ENCODE peak calls at places on chromosomes 7 and 10, in five cellular contexts. B is fibroblast of the aortic adventitia, M is AG04450, X is HFFc6, L is right lobe of liver. A is an unnamed sample.

GRCh38 chr7:44823266-44823781 is 24.6 kb downstream of the H2AZ2 start:
- DNase-seq in L (no peak), B (no peak), M (no peak), X (no peak), A (no peak)

GRCh38 chr10:117306674-117307073 is 65.8 kb downstream of the SLC18A2 start:
- DNase-seq in B (no peak), M (no peak), L (no peak), X (no peak), A (no peak)

GRCh38 chr7:44080118-44080517 is 2.2 kb downstream of the POLM start:
- DNase-seq in M (no peak), B (no peak), L (no peak), X (no peak), A (no peak)

GRCh38 chr10:47022311-47023131 is 111.3 kb downstream of the PTPN20 start:
- DNase-seq in L (peak; percentile 10), X (no peak), B (no peak), M (no peak), A (peak; percentile 8)

GRCh38 chr10:27844223-27844622 is 98.6 kb upstream of the MKX start:
- DNase-seq in L (no peak), M (no peak), B (no peak), X (no peak), A (no peak)

GRCh38 chr10:20855398-20856038 is 41.6 kb downstream of the NEBL start:
- DNase-seq in M (peak; percentile 1), L (no peak), X (no peak), B (peak; percentile 54), A (no peak)

GRCh38 chr10:124450010-124450782 is at the start of gene NKX1-2:
- DNase-seq in X (no peak), M (no peak), B (no peak), L (no peak), A (no peak)

GRCh38 chr10:101663097-101663496 is 31.9 kb downstream of the FBXW4 start:
- DNase-seq in L (no peak), B (no peak), X (no peak), M (no peak), A (no peak)

GRCh38 chr10:29304259-29305030 is 15.6 kb downstream of the LYZL1 start:
- DNase-seq in X (peak; percentile 59), B (peak; percentile 86), L (peak; percentile 30), M (peak; percentile 45), A (no peak)

GRCh38 chr10:98088186-98088971 is 46.1 kb upstream of the R3HCC1L start:
- DNase-seq in L (no peak), B (peak; percentile 73), X (no peak), M (no peak), A (no peak)

GRCh38 chr7:4136036-4136435 is 546.1 kb upstream of the FOXK1 start:
- DNase-seq in B (no peak), M (no peak), X (no peak), L (no peak), A (no peak)

GRCh38 chr7:92730808-92731207 is 105.6 kb downstream of the CDK6 start:
- DNase-seq in L (no peak), X (peak; percentile 66), B (peak; percentile 60), M (no peak), A (no peak)

GRCh38 chr7:95916573-95917371 is 144.4 kb downstream of the DYNC1I1 start:
- DNase-seq in B (peak; percentile 82), L (peak; percentile 71), X (peak; percentile 55), M (peak; percentile 42), A (no peak)

GRCh38 chr10:130480491-130480890 is 344.3 kb downstream of the GLRX3 start:
- DNase-seq in X (no peak), L (no peak), B (no peak), M (no peak), A (no peak)
- TF ChIP-seq CTCF in X (no peak), L (no peak), B (no peak), M (no peak), A (no peak)

DNA sequence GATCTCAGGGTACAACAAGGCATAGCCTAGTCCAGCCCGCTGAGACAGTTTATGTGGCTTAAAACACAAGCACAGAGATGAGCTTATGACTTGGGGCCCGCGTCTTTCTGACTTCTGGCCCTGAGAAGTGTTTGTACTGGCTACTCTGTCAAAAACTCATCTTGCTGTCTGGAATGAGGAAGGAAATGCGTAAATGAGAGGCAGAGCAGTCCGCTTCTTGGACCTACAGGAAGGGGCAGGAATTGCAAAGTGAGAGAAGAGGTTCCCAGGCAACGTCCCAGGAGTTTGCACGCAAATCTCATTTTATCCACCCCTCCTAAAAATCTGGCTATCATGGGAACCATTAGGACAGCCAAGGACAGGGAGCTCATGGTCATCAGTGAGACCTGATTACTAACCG is 5.5 kb downstream of the ANXA11 start:
- DNase-seq in B (peak; percentile 97), X (peak; percentile 63), M (no peak), L (no peak), A (no peak)
- TF ChIP-seq CTCF in B (peak; percentile 61), X (peak; percentile 43), M (peak; percentile 31), L (no peak), A (no peak)

GRCh38 chr10:44517635-44518034 is 132.7 kb upstream of the CXCL12 start:
- DNase-seq in M (no peak), X (no peak), L (no peak), B (no peak), A (no peak)
- TF ChIP-seq CTCF in M (no peak), X (peak; percentile 62), L (no peak), B (no peak), A (no peak)

GRCh38 chr7:128848289-128849155 is 14.1 kb upstream of the ATP6V1F start:
- DNase-seq in L (no peak), B (no peak), M (no peak), X (no peak), A (no peak)
- TF ChIP-seq CTCF in L (no peak), B (no peak), M (no peak), X (no peak), A (no peak)

GRCh38 chr7:830069-830468 is 2.2 kb upstream of the SUN1 start:
- DNase-seq in X (no peak), B (no peak), M (no peak), L (no peak), A (no peak)
- TF ChIP-seq CTCF in X (no peak), B (no peak), M (no peak), L (no peak), A (no peak)

DNA sequence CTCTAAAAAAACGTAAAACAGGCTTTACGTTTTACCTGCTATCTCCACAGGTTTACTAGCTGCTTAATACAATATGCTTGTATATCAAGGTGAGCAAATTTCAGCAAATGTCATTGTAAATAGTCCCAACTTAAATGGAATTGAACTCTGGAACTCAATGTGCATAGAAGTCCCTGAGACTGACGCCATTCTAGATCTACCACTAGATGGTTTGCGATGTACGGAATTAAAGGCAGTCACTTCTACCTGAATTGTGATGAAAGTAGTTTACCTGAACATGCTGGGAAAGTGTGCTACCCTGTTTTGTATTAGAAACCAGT is 837 bp upstream of the SNX13 start:
- DNase-seq in X (no peak), M (no peak), B (peak; percentile 15), L (no peak), A (no peak)
- TF ChIP-seq CTCF in X (no peak), M (peak; percentile 5), B (peak; percentile 25), L (no peak), A (no peak)

GRCh38 chr7:116672596-116673503 is 854 bp downstream of the MET start:
- DNase-seq in B (peak; percentile 30), X (peak; percentile 28), M (no peak), L (peak; percentile 36), A (no peak)

GRCh38 chr7:116673504-116673865 is 1.5 kb downstream of the MET start:
- DNase-seq in X (no peak), L (no peak), B (no peak), M (no peak), A (no peak)

GRCh38 chr7:116671111-116671510 is 885 bp upstream of the MET start:
- DNase-seq in L (no peak), X (no peak), M (no peak), B (no peak), A (no peak)

GRCh38 chr7:116670409-116671036 is 1.5 kb upstream of the MET start:
- DNase-seq in L (no peak), X (peak; percentile 26), M (no peak), B (no peak), A (no peak)

DNA sequence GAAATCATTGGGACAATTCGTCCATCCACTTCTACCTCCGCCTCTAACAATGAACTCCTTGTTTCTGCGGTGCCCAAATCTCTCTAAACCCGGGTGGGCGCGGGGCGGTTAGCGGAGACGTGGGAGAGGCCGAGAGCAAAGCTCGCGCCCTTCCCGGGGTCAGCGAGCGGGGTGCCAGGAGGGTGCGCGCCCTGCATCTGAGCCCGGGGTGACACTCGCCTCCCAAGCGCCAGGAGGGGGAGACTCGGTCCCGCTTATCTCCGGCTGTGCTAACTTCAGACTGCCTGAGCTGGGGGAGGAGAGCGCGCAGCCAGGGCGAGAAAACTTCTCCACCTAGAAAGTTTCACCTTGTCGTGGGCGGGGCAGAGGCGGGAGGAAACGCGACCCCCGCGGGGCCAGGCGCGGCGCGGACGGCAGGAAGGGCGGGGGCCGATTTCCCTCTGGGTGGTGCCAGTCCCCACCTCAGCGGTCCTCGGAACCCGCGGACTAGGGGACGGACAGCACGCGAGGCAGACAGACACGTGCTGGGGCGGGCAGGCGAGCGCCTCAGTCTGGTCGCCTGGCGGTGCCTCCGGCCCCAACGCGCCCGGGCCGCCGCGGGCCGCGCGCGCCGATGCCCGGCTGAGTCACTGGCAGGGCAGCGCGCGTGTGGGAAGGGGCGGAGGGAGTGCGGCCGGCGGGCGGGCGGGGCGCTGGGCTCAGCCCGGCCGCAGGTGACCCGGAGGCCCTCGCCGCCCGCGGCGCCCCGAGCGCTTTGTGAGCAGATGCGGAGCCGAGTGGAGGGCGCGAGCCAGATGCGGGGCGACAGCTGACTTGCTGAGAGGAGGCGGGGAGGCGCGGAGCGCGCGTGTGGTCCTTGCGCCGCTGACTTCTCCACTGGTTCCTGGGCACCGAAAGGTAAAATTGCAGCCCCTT is at the start of gene MET:
- DNase-seq in X (peak; percentile 80), L (peak; percentile 88), M (peak; percentile 21), B (peak; percentile 77), A (no peak)
- TF ChIP-seq CTCF in X (peak; percentile 79), L (peak; percentile 77), M (peak; percentile 68), B (peak; percentile 77), A (peak; percentile 19)

A was measured in D721Med.